ENCODE peak calls at places on chromosomes 12 and 14, in five cellular contexts. J is H9, I is neural progenitor cell, D is PC-3, N is neuronal stem cell. C is an unnamed sample. For H3K4me1, the result is how much of the 10 kb centered on the place peaks cover.

GRCh38 chr14:89544636-89545301 is 127.7 kb upstream of the FOXN3 start:
- DNase-seq in I (no peak), D (no peak), N (no peak), J (no peak), C (no peak)

GRCh38 chr14:101379842-101380241 is 181.5 kb upstream of the DIO3 start:
- DNase-seq in N (no peak), I (no peak), J (no peak), D (no peak), C (no peak)

GRCh38 chr12:56996793-56997545 is 9.4 kb downstream of the ZBTB39 start:
- DNase-seq in N (no peak), D (no peak), J (no peak), I (no peak), C (peak)

GRCh38 chr14:74574092-74574438 is 38.0 kb downstream of the LTBP2 start:
- DNase-seq in D (no peak), I (no peak), N (no peak), J (no peak), C (no peak)

GRCh38 chr14:75147423-75148071 is 20.7 kb upstream of the NEK9 start:
- DNase-seq in D (no peak), I (peak), J (peak), N (peak), C (peak)

GRCh38 chr12:11661491-11662085 is 12.1 kb downstream of the ETV6 start:
- DNase-seq in D (no peak), J (no peak), N (no peak), I (no peak), C (peak)

GRCh38 chr14:35747379-35747778 is 61.7 kb downstream of the RALGAPA1 start:
- DNase-seq in I (no peak), D (peak), J (no peak), N (no peak), C (no peak)

GRCh38 chr12:53600490-53601295 is 25.5 kb downstream of the ATF7 start:
- DNase-seq in J (no peak), I (no peak), D (no peak), N (no peak), C (no peak)

GRCh38 chr14:60328588-60328987 is 79.6 kb downstream of the PPM1A start:
- DNase-seq in N (no peak), J (peak), D (no peak), I (peak), C (peak)

GRCh38 chr12:22625671-22626251 is 790 bp downstream of the ETNK1 start:
- DNase-seq in I (peak), N (peak), D (peak), J (peak), C (peak)

GRCh38 chr14:104113631-104114420 is 24.6 kb upstream of the KIF26A start:
- DNase-seq in N (no peak), D (no peak), J (no peak), I (no peak), C (peak)

GRCh38 chr12:57603758-57604453 is 718 bp upstream of the DTX3 start:
- DNase-seq in N (no peak), J (peak), I (no peak), D (peak), C (peak)

GRCh38 chr12:68749861-68750260 is 3.9 kb downstream of the SLC35E3 start:
- DNase-seq in D (no peak), N (no peak), I (no peak), J (no peak), C (no peak)

GRCh38 chr12:50677858-50678257 is 86.0 kb upstream of the ATF1 start:
- DNase-seq in J (no peak), I (no peak), N (no peak), D (peak), C (no peak)

GRCh38 chr12:109738878-109739665 is 25.4 kb downstream of the FAM222A start:
- DNase-seq in J (peak), D (peak), I (no peak), N (no peak), C (peak)

GRCh38 chr12:102010265-102010994 is 51.4 kb downstream of the WASHC3 start:
- DNase-seq in I (no peak), J (no peak), N (no peak), D (no peak), C (no peak)

GRCh38 chr14:94407906-94408305 is 19.5 kb upstream of the SERPINA1 start:
- DNase-seq in N (no peak), J (no peak), D (no peak), I (no peak), C (no peak)

GRCh38 chr14:71742491-71742890 is 189.7 kb upstream of the RGS6 start:
- DNase-seq in J (no peak), I (no peak), D (no peak), N (no peak), C (no peak)

GRCh38 chr14:52106853-52107252 is 38.0 kb upstream of the NID2 start:
- DNase-seq in D (no peak), I (no peak), N (no peak), J (no peak), C (no peak)

GRCh38 chr14:26032348-26032747 is 565.5 kb downstream of the NOVA1 start:
- DNase-seq in I (no peak), J (no peak), D (no peak), N (no peak), C (no peak)

GRCh38 chr14:26730929-26731618 is 133.2 kb upstream of the NOVA1 start:
- DNase-seq in I (peak), J (peak), N (peak), D (peak), C (peak)

GRCh38 chr14:103817595-103817994 is 29.8 kb downstream of the PPP1R13B start:
- DNase-seq in I (no peak), N (no peak), J (no peak), D (no peak), C (no peak)

GRCh38 chr12:100403446-100403845 is 46.6 kb downstream of the SLC17A8 start:
- DNase-seq in D (peak), J (no peak), I (no peak), N (no peak), C (no peak)

GRCh38 chr12:100401660-100402059 is 44.8 kb downstream of the SLC17A8 start:
- DNase-seq in I (no peak), D (peak), N (no peak), J (no peak), C (no peak)

GRCh38 chr12:100399095-100399494 is 42.2 kb downstream of the SLC17A8 start:
- DNase-seq in N (no peak), D (no peak), J (no peak), I (no peak), C (no peak)

DNA sequence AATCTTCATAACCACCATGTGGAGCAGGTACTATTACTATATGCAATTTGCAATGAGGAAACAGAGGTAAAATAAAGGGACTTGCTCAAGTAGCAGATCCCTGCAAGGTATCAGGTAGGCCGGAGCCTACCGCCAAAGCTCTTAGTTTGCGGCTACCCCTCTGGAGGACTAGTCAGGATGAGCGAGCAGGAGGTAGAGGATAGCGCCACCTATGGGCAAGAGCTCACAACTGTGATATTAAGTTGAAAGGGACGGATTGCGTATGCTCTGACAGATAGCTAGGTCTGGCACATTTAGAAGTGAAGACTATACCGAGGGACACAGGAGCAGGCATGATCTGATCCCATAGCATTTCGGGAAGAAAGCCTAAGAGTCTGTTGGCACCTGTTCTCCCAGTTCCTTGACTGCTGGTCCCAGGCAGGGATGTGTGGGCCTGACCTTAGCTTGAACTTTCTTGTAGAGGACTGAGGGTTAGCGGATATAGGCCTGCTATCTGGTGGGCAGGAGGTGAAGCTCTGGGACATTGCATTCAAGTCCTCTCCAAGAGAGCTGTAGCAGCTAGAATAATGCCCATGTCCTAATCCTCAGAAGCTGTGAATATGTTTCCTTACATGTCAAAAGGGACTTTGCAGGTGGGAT is 48.0 kb downstream of the SLC17A8 start:
- DNase-seq in D (peak), N (peak), J (peak), I (peak), C (peak)
- H3K9ac ChIP-seq in D (no peak), N (no peak), J (no peak), I (no peak), C (no peak)

GRCh38 chr12:116166306-116166705 is 111.2 kb downstream of the MED13L start:
- DNase-seq in J (no peak), I (no peak), D (no peak), N (no peak), C (no peak)

GRCh38 chr12:116171549-116171948 is 105.9 kb downstream of the MED13L start:
- DNase-seq in J (no peak), N (no peak), I (no peak), D (peak), C (no peak)

GRCh38 chr12:116172224-116172849 is 105.2 kb downstream of the MED13L start:
- DNase-seq in I (no peak), D (no peak), N (no peak), J (no peak), C (no peak)

GRCh38 chr12:116164976-116165425 is 112.5 kb downstream of the MED13L start:
- DNase-seq in J (no peak), I (no peak), D (peak), N (no peak), C (no peak)

GRCh38 chr12:116169071-116169470 is 108.4 kb downstream of the MED13L start:
- DNase-seq in J (no peak), D (no peak), N (no peak), I (no peak), C (no peak)
- H3K4me1 ChIP-seq in J (under half), D (half or more), N (under half), I (under half), C (under half)

GRCh38 chr12:104321949-104322348 is 18.4 kb downstream of the EID3 start:
- DNase-seq in I (no peak), N (no peak), D (no peak), J (no peak), C (no peak)
- H3K27ac ChIP-seq in I (no peak), N (no peak), D (no peak), J (no peak), C (no peak)

GRCh38 chr12:14270392-14270791 is 95.1 kb upstream of the ATF7IP start:
- DNase-seq in J (no peak), I (no peak), N (no peak), D (no peak), C (no peak)
- H3K9ac ChIP-seq in J (no peak), I (no peak), N (no peak), D (no peak), C (no peak)

DNA sequence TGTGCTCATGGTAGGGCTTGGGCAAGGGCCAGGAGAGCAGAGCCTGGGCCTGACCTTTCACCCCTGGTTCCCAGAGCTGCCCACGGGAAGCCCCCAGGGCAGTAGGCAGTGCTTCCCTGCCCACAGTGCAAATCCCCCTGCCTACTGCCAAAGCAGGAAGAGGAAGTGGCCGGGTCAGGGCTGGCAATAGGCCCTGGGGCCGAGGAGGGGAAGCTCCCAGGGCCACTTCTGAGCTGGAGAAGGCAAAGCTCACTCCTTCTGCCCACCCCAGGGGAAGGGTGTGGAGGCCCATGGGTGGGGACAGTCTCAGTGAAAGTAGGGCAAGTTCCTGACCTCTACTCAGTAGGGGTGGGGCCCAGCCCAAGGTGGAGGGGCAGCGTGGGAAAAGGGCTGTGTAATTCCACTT is 5.4 kb upstream of the NR4A1 start:
- DNase-seq in D (no peak), J (no peak), I (no peak), N (no peak), C (no peak)
- H3K4me1 ChIP-seq in D (under half), J (under half), I (under half), N (under half), C (under half)

DNA sequence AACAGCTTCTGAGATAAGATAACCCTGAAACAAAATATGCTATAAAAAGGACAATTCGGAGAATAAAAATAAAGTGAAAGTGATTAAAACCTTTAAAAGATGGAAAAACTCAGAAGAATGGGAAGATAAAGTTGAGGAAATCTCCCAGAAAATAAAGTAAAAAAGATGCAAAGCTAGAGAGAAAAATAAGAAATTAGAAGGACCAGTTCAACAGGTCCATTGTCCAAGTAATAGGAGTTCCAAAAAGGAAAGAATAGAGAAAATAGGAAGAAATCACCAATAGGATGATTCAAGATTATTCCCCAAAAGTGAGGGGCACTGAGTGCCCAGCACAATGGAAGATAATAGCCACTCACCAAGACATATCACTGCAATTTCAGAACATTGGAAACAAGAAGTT is 4.8 kb upstream of the PRPF40B start:
- DNase-seq in D (no peak), I (no peak), N (no peak), J (no peak), C (no peak)
- H3K27ac ChIP-seq in D (no peak), I (no peak), N (no peak), J (no peak), C (no peak)